ENCODE peak calls at places on chromosome 12, in eight cellular contexts. S is AG08395; N is stimulated activated naive CD8-positive, alpha-beta T cell treated with anti-CD3 and anti-CD28 coated beads, Interleukin-15, Interleukin-2, amounts not matched to agents 100 U/mL and 50 U/mL, for 24 hours; K is caudate nucleus; G is transverse colon; W is iris pigment epithelial cell; B is bronchial epithelial cell; L is progenitor cell of endocrine pancreas. C is an unnamed sample.

GRCh38 chr12:131097247-131098177 is 143.8 kb downstream of the ADGRD1 start:
- DNase-seq in S (no peak), N (no peak), K (no peak), G (no peak), W (no peak), B (no peak), L (no peak), C (no peak)

GRCh38 chr12:25866586-25867378 is 91.7 kb upstream of the RASSF8 start:
- DNase-seq in S (no peak), N (no peak), K (no peak), G (no peak), W (peak), B (no peak), L (no peak), C (no peak)

GRCh38 chr12:88600272-88600671 is 20.0 kb upstream of the KITLG start:
- DNase-seq in S (peak), N (no peak), K (no peak), G (no peak), W (peak), B (peak), L (no peak), C (no peak)

GRCh38 chr12:39912211-39912980 is 193.5 kb downstream of the SLC2A13 start:
- DNase-seq in S (no peak), N (no peak), K (no peak), G (peak), W (no peak), B (peak), L (no peak), C (no peak)

GRCh38 chr12:6552140-6552551 is 3.7 kb downstream of the IFFO1 start:
- DNase-seq in S (peak), N (no peak), K (peak), G (no peak), W (peak), B (no peak), L (no peak), C (no peak)

GRCh38 chr12:122840580-122841513 is 5.6 kb downstream of the HIP1R start:
- DNase-seq in S (no peak), N (no peak), K (no peak), G (no peak), W (no peak), B (peak), L (no peak), C (no peak)

GRCh38 chr12:109952873-109953272 is 43.3 kb downstream of the GIT2 start:
- DNase-seq in S (no peak), N (no peak), K (no peak), G (no peak), W (no peak), B (no peak), L (no peak), C (no peak)

GRCh38 chr12:127145929-127146789 is 1120.8 kb upstream of the TMEM132C start:
- DNase-seq in S (peak), N (peak), K (peak), G (peak), W (peak), B (peak), L (no peak), C (no peak)

GRCh38 chr12:85484387-85484786 is 204.4 kb downstream of the ALX1 start:
- DNase-seq in S (no peak), N (no peak), K (no peak), G (no peak), W (no peak), B (no peak), L (no peak), C (no peak)

GRCh38 chr12:11178250-11178649 is 7.3 kb downstream of the SMIM10L1 start:
- DNase-seq in S (no peak), N (no peak), K (no peak), G (no peak), W (no peak), B (no peak), L (no peak), C (no peak)

GRCh38 chr12:69966839-69967238 is 141.8 kb downstream of the MYRFL start:
- DNase-seq in S (no peak), N (no peak), K (no peak), G (no peak), W (peak), B (peak), L (no peak), C (no peak)

GRCh38 chr12:1453801-1454200 is 140.6 kb downstream of the FBXL14 start:
- DNase-seq in S (no peak), N (no peak), K (no peak), G (no peak), W (no peak), B (no peak), L (no peak), C (no peak)

GRCh38 chr12:92297932-92298681 is 152.5 kb upstream of the BTG1 start:
- DNase-seq in S (peak), N (no peak), K (no peak), G (no peak), W (peak), B (no peak), L (no peak), C (no peak)

GRCh38 chr12:127143020-127143419 is 1124.0 kb upstream of the TMEM132C start:
- DNase-seq in S (no peak), N (no peak), K (no peak), G (no peak), W (no peak), B (no peak), L (no peak), C (no peak)

GRCh38 chr12:105229446-105229845 is 6.5 kb downstream of the APPL2 start:
- DNase-seq in S (no peak), N (no peak), K (no peak), G (no peak), W (peak), B (no peak), L (no peak), C (no peak)

GRCh38 chr12:75704664-75705063 is 193.3 kb upstream of the KRR1 start:
- DNase-seq in S (no peak), N (no peak), K (no peak), G (no peak), W (peak), B (no peak), L (no peak), C (no peak)

GRCh38 chr12:6639151-6639773 is 3.5 kb upstream of the LPAR5 start:
- DNase-seq in S (no peak), N (no peak), K (no peak), G (no peak), W (no peak), B (no peak), L (no peak), C (peak)

GRCh38 chr12:2924019-2924418 is 33.3 kb downstream of the TULP3 start:
- DNase-seq in S (no peak), N (no peak), K (no peak), G (no peak), W (peak), B (peak), L (no peak), C (no peak)

GRCh38 chr12:99055294-99055693 is 410.2 kb downstream of the APAF1 start:
- DNase-seq in S (no peak), N (no peak), K (no peak), G (no peak), W (no peak), B (no peak), L (no peak), C (no peak)

GRCh38 chr12:13390381-13390856 is 193.9 kb downstream of the EMP1 start:
- DNase-seq in S (peak), N (no peak), K (peak), G (peak), W (peak), B (peak), L (peak), C (peak)

GRCh38 chr12:111807232-111807631 is 34.8 kb upstream of the MAPKAPK5 start:
- DNase-seq in S (no peak), N (no peak), K (no peak), G (peak), W (no peak), B (no peak), L (no peak), C (no peak)

GRCh38 chr12:22287776-22288621 is 46.5 kb downstream of the ST8SIA1 start:
- DNase-seq in S (peak), N (peak), K (no peak), G (no peak), W (peak), B (peak), L (no peak), C (peak)

GRCh38 chr12:481422-481821 is 21.7 kb downstream of the B4GALNT3 start:
- DNase-seq in S (peak), N (no peak), K (no peak), G (no peak), W (no peak), B (no peak), L (no peak), C (no peak)

GRCh38 chr12:101773560-101774206 is 34.4 kb upstream of the SYCP3 start:
- DNase-seq in S (peak), N (peak), K (peak), G (peak), W (peak), B (peak), L (peak), C (peak)